ENCODE peak calls at places on chromosomes 4 and X, in ten cellular contexts. R, N, W, G, S, H, A, V, B and J are unnamed samples. For H3K9me3 and H3K4me1, the result is how much of the 10 kb centered on the place peaks cover.

GRCh38 chr4:53763813-53764597 is 172.7 kb upstream of the LNX1 start:
- DNase-seq in R (no peak), N (no peak), W (no peak), G (no peak), S (no peak), H (no peak), A (peak), V (peak), B (no peak), J (no peak)

GRCh38 chrX:118964252-118964651 is 10.2 kb upstream of the LONRF3 start:
- DNase-seq in R (no peak), N (no peak), W (no peak), G (no peak), S (no peak), H (no peak), A (no peak), V (no peak), B (no peak), J (no peak)

GRCh38 chrX:39262641-39263040 is 461.4 kb downstream of the MID1IP1 start:
- DNase-seq in R (no peak), N (no peak), W (no peak), G (no peak), S (no peak), H (no peak), A (no peak), V (no peak), B (no peak), J (no peak)

GRCh38 chrX:2188840-2189239 is 311.9 kb downstream of the DHRSX start:
- DNase-seq in R (no peak), N (no peak), W (no peak), G (no peak), S (no peak), H (no peak), A (no peak), V (no peak), B (no peak), J (no peak)

GRCh38 chr4:81165853-81166430 is 49.1 kb downstream of the PRKG2 start:
- DNase-seq in R (no peak), N (no peak), W (peak), G (peak), S (no peak), H (no peak), A (peak), V (no peak), B (no peak), J (no peak)

GRCh38 chr4:106615407-106615945 is 246.9 kb upstream of the GIMD1 start:
- DNase-seq in R (no peak), N (no peak), W (peak), G (no peak), S (no peak), H (no peak), A (no peak), V (no peak), B (no peak), J (no peak)

GRCh38 chr4:108502366-108502765 is 118.0 kb upstream of the RPL34 start:
- DNase-seq in R (no peak), N (no peak), W (no peak), G (no peak), S (no peak), H (no peak), A (no peak), V (no peak), B (no peak), J (no peak)

GRCh38 chrX:23773601-23774175 is 9.3 kb upstream of the SAT1 start:
- DNase-seq in R (no peak), N (no peak), W (peak), G (no peak), S (peak), H (peak), A (no peak), V (no peak), B (no peak), J (no peak)

GRCh38 chrX:154719132-154719675 is 31.7 kb downstream of the GAB3 start:
- DNase-seq in R (no peak), N (no peak), W (no peak), G (no peak), S (peak), H (no peak), A (peak), V (no peak), B (no peak), J (no peak)

GRCh38 chr4:188879598-188879997 is 740.4 kb downstream of the TRIML1 start:
- DNase-seq in R (no peak), N (no peak), W (no peak), G (no peak), S (no peak), H (no peak), A (no peak), V (no peak), B (no peak), J (no peak)

GRCh38 chrX:50813843-50814661 is at the start of gene SHROOM4:
- DNase-seq in R (peak), N (no peak), W (peak), G (peak), S (no peak), H (no peak), A (peak), V (peak), B (no peak), J (no peak)

GRCh38 chrX:21374163-21374993 is at the start of gene CNKSR2:
- DNase-seq in R (peak), N (no peak), W (peak), G (peak), S (peak), H (no peak), A (peak), V (peak), B (no peak), J (no peak)

GRCh38 chrX:154352012-154352401 is 22.4 kb downstream of the FLNA start:
- DNase-seq in R (no peak), N (no peak), W (no peak), G (no peak), S (no peak), H (no peak), A (no peak), V (no peak), B (no peak), J (no peak)

GRCh38 chr4:145679520-145679919 is 426 bp upstream of the C4orf51 start:
- DNase-seq in R (no peak), N (no peak), W (peak), G (peak), S (no peak), H (no peak), A (peak), V (no peak), B (no peak), J (peak)

GRCh38 chr4:121927948-121928347 is 23.9 kb downstream of the TRPC3 start:
- DNase-seq in R (no peak), N (no peak), W (no peak), G (no peak), S (no peak), H (no peak), A (no peak), V (no peak), B (no peak), J (no peak)

GRCh38 chrX:28997716-28998115 is 410.5 kb downstream of the IL1RAPL1 start:
- DNase-seq in R (no peak), N (no peak), W (no peak), G (no peak), S (no peak), H (no peak), A (peak), V (no peak), B (no peak), J (no peak)

GRCh38 chr4:42855779-42856178 is 36.7 kb upstream of the GRXCR1 start:
- DNase-seq in R (no peak), N (no peak), W (no peak), G (no peak), S (no peak), H (no peak), A (no peak), V (no peak), B (no peak), J (no peak)

GRCh38 chrX:43500240-43500639 is 155.9 kb upstream of the MAOA start:
- DNase-seq in R (no peak), N (no peak), W (no peak), G (no peak), S (no peak), H (no peak), A (no peak), V (no peak), B (no peak), J (no peak)

GRCh38 chr4:119536572-119537528 is 91.8 kb downstream of the PDE5A start:
- DNase-seq in R (no peak), N (no peak), W (no peak), G (no peak), S (no peak), H (no peak), A (peak), V (no peak), B (no peak), J (no peak)

GRCh38 chrX:37905436-37906147 is 58.2 kb upstream of the DYNLT3 start:
- DNase-seq in R (peak), N (peak), W (peak), G (no peak), S (peak), H (no peak), A (peak), V (peak), B (no peak), J (no peak)

GRCh38 chrX:68488657-68489056 is 10.2 kb upstream of the YIPF6 start:
- DNase-seq in R (no peak), N (peak), W (no peak), G (no peak), S (no peak), H (no peak), A (no peak), V (no peak), B (no peak), J (no peak)

GRCh38 chr4:3863841-3864734 is 97.9 kb downstream of the ADRA2C start:
- DNase-seq in R (no peak), N (peak), W (no peak), G (no peak), S (no peak), H (no peak), A (no peak), V (peak), B (no peak), J (no peak)

GRCh38 chrX:19849433-19850190 is 37.8 kb downstream of the SH3KBP1 start:
- DNase-seq in R (no peak), N (no peak), W (no peak), G (no peak), S (no peak), H (peak), A (peak), V (no peak), B (no peak), J (no peak)

GRCh38 chrX:124455966-124456365 is 109.6 kb downstream of the SH2D1A start:
- DNase-seq in R (no peak), N (no peak), W (no peak), G (no peak), S (no peak), H (no peak), A (no peak), V (no peak), B (no peak), J (no peak)

GRCh38 chrX:48751343-48751742 is 10.2 kb upstream of the GLOD5 start:
- DNase-seq in R (no peak), N (no peak), W (no peak), G (no peak), S (no peak), H (no peak), A (no peak), V (no peak), B (no peak), J (no peak)

GRCh38 chrX:2693526-2694002 is 2.5 kb downstream of the CD99 start:
- DNase-seq in R (no peak), N (no peak), W (no peak), G (no peak), S (no peak), H (peak), A (no peak), V (no peak), B (no peak), J (no peak)

GRCh38 chr4:147837435-147837834 is 105.5 kb downstream of the ARHGAP10 start:
- DNase-seq in R (no peak), N (no peak), W (no peak), G (no peak), S (no peak), H (peak), A (no peak), V (no peak), B (no peak), J (no peak)

GRCh38 chrX:137792214-137792613 is 226.3 kb downstream of the ZIC3 start:
- DNase-seq in R (no peak), N (no peak), W (no peak), G (no peak), S (no peak), H (no peak), A (no peak), V (no peak), B (no peak), J (no peak)

GRCh38 chr4:2186133-2186864 is 55.6 kb downstream of the HAUS3 start:
- DNase-seq in R (no peak), N (peak), W (peak), G (no peak), S (no peak), H (peak), A (peak), V (no peak), B (no peak), J (no peak)

GRCh38 chrX:46279214-46279924 is 265.9 kb downstream of the ZNF674 start:
- DNase-seq in R (no peak), N (no peak), W (peak), G (no peak), S (no peak), H (no peak), A (no peak), V (no peak), B (no peak), J (no peak)

GRCh38 chr4:153438916-153439756 is 27.0 kb upstream of the TMEM131L start:
- DNase-seq in R (no peak), N (no peak), W (no peak), G (no peak), S (peak), H (peak), A (no peak), V (no peak), B (no peak), J (no peak)

GRCh38 chr4:130424211-130424610 is 1328.3 kb downstream of the C4orf33 start:
- DNase-seq in R (no peak), N (no peak), W (no peak), G (no peak), S (no peak), H (no peak), A (no peak), V (no peak), B (no peak), J (no peak)

GRCh38 chr4:3009422-3009821 is 46.1 kb downstream of the GRK4 start:
- DNase-seq in R (no peak), N (no peak), W (peak), G (no peak), S (no peak), H (peak), A (no peak), V (no peak), B (no peak), J (no peak)

GRCh38 chrX:96424007-96424406 is 260.6 kb upstream of the DIAPH2 start:
- DNase-seq in R (no peak), N (no peak), W (no peak), G (no peak), S (no peak), H (no peak), A (no peak), V (no peak), B (no peak), J (no peak)

GRCh38 chr4:68163754-68164153 is 34.1 kb upstream of the TMPRSS11F start:
- DNase-seq in R (no peak), N (no peak), W (no peak), G (no peak), S (no peak), H (no peak), A (no peak), V (no peak), B (no peak), J (no peak)

GRCh38 chrX:125713633-125714032 is 394.0 kb downstream of the TEX13C start:
- DNase-seq in R (no peak), N (no peak), W (no peak), G (no peak), S (no peak), H (no peak), A (no peak), V (no peak), B (no peak), J (no peak)
- H3K9me3 ChIP-seq in R (under half), N (under half), W (under half), G (under half), S (under half), H (under half), A (under half), V (under half), B (under half), J (under half)

GRCh38 chrX:77899081-77899828 is at the start of gene COX7B:
- DNase-seq in R (no peak), N (peak), W (peak), G (no peak), S (peak), H (peak), A (peak), V (no peak), B (no peak), J (peak)
- TF ChIP-seq CTCF in R (peak), N (peak), W (peak), G (peak), S (peak), H (peak), A (peak), V (peak), B (peak), J (peak)

DNA sequence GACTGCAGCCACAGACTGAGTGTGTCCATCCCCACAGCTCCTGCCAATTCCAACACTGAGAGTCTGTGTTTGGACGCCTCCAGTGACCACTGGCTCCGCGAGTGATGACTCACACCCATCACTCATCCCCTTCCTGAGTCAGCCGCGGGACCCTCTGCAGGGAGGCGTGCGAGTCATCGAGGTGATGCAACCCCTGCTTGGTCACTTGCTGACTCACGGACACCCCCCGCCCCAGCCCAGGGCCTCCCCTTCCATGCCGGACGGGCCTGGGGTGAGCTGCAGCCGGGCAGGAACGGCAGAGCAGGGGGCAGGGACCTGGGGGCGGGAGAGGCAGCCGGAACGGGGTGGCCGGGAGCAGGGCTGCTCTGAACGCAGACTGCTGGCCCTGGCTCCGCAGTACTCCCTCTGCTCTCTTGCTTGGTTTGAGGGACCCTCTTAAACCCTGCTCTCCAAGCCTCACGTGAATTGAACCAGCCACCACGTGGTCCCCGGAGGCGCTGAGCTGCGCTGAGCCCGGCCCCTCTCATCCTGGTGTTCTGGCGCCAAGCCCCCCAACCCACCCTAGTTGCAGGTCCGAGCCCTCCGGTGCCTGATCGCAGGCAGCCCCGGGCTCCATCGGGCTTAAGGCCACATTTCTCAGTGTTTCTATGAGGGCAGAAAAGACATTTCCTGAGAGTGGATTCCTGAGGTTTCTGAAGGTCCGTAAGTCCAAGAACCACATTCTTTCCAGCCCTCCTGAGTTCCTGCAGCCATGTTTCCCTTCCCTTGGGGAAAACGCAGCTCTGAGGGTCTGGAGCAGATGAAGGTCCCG is 32.4 kb downstream of the FGFRL1 start:
- DNase-seq in R (peak), N (peak), W (peak), G (peak), S (no peak), H (no peak), A (peak), V (peak), B (no peak), J (peak)
- H3K4me1 ChIP-seq in R (under half), N (under half), W (under half), G (under half), S (under half), H (under half), A (under half), V (under half), B (half or more), J (half or more)

GRCh38 chrX:131693359-131693758 is 149.5 kb downstream of the OR13H1 start:
- DNase-seq in R (no peak), N (no peak), W (no peak), G (no peak), S (no peak), H (no peak), A (no peak), V (no peak), B (no peak), J (no peak)
- H3K9me3 ChIP-seq in R (under half), N (under half), W (under half), G (under half), S (under half), H (under half), A (under half), V (under half), B (under half), J (under half)

DNA sequence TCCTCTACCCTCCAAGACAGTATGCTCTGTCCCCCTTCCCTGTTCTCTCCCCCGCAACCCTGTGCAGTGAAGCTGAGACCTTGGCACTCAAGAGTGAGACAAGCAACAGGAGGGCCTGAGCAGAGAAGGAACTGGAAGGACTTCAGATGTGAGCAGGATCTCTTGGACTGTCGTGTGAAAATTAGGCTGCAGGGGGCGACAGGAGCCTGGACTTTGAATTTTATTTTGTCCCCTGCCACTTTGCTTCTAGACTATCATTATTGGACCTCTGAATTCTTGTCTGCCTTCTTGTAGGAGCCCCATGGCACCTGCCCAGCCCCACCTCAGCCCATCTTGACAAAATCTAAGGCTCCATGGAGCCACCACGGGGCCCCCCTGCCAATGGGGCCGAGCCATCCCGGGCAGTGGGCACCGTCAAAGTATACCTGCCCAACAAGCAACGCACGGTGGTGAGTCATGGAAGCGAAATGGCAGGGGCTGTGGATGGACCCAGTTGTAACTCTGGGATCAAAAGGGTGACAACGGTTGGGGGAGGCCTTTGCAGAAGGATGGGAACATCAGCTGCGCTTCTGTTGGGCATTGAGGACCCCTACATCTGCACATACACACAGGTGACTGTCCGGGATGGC is 1.7 kb downstream of the ARAF start:
- DNase-seq in R (no peak), N (no peak), W (peak), G (no peak), S (no peak), H (peak), A (no peak), V (no peak), B (no peak), J (no peak)
- TF ChIP-seq CTCF in R (peak), N (no peak), W (peak), G (peak), S (no peak), H (peak), A (peak), V (no peak), B (peak), J (peak)

DNA sequence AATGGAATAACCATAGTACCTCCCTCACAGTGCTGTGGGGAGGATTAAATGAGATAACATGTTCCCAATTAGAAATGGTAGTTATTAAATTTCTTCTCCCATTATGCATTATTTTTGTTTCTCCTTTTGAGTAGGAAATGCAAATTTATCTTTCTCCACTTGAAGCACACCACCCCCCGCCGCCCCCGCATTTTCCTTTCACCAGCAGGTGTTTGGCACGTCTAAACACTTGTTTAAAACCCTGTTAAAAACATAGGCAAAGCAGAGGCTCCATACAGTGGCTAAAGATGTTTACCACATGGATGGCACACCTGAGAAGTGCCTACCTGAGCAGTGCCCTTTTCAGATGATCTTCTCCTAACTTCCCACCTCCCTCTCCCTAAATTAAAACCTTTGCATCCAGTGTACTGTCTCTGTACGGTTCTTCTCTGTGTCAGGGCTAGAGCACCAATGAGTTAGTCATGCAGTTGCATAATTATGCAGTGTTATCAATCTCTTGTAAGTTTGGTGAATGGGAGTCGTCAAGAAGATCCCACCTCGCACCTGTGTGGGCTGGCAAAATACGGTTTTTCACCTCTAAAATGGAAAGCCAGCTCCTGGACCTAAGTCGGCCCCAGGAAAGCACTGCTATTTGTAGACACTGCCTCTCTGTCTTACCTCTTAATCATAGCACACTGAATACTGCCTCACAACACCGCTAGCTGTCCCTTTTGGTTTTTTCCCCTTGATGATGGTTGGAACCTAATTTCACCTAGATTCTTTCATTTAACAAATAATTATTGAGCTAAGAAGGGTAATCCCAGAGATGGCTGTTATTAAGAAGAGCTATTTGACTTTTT is 122.0 kb downstream of the CT47B1 start:
- DNase-seq in R (no peak), N (no peak), W (no peak), G (no peak), S (no peak), H (peak), A (no peak), V (no peak), B (no peak), J (no peak)
- H3K4me1 ChIP-seq in R (under half), N (under half), W (under half), G (under half), S (under half), H (half or more), A (under half), V (under half), B (under half), J (under half)